ENCODE peak calls at places on chromosomes 7 and 10, in ten cellular contexts. L is HepG2, M is A549, H is tibial nerve, Q is ovary, F is testis, C is gastrocnemius medialis, O is IMR-90, W is lower leg skin, E is body of pancreas. P is an unnamed sample.

GRCh38 chr7:12730523-12730922 is 43.1 kb downstream of the ARL4A start:
- DNase-seq in L (no peak), M (no peak), H (no peak), Q (no peak), F (no peak), C (no peak), O (no peak), W (no peak), E (no peak), P (no peak)

GRCh38 chr10:43054593-43054992 is 22.3 kb upstream of the RET start:
- DNase-seq in L (no peak), M (no peak), H (no peak), Q (no peak), F (no peak), C (peak; percentile 4), O (no peak), W (peak; percentile 3), E (no peak), P (no peak)

GRCh38 chr10:97574374-97575100 is 2.0 kb downstream of the ANKRD2 start:
- DNase-seq in L (peak; percentile 74), M (peak; percentile 98), H (no peak), Q (no peak), F (peak; percentile 48), C (peak; percentile 95), O (peak; percentile 42), W (no peak), E (peak; percentile 95), P (peak; percentile 95)

GRCh38 chr7:90597879-90598278 is 1.8 kb downstream of the CDK14 start:
- DNase-seq in L (no peak), M (no peak), H (no peak), Q (no peak), F (no peak), C (no peak), O (no peak), W (no peak), E (no peak), P (no peak)

GRCh38 chr10:28761084-28761875 is 84.0 kb downstream of the BAMBI start:
- DNase-seq in L (no peak), M (no peak), H (no peak), Q (no peak), F (no peak), C (no peak), O (no peak), W (no peak), E (no peak), P (no peak)

GRCh38 chr10:84123362-84123761 is 15.9 kb upstream of the GHITM start:
- DNase-seq in L (no peak), M (no peak), H (no peak), Q (no peak), F (no peak), C (no peak), O (no peak), W (no peak), E (no peak), P (no peak)

GRCh38 chr7:86954960-86955359 is 104.5 kb downstream of the ELAPOR2 start:
- DNase-seq in L (no peak), M (no peak), H (no peak), Q (no peak), F (no peak), C (no peak), O (no peak), W (no peak), E (no peak), P (no peak)

GRCh38 chr10:80165173-80165572 is 32.6 kb downstream of the PLAC9 start:
- DNase-seq in L (no peak), M (peak; percentile 20), H (no peak), Q (no peak), F (no peak), C (peak; percentile 42), O (peak; percentile 67), W (no peak), E (no peak), P (no peak)

GRCh38 chr10:43851030-43851429 is 202.3 kb upstream of the ZNF32 start:
- DNase-seq in L (no peak), M (no peak), H (no peak), Q (no peak), F (no peak), C (no peak), O (no peak), W (no peak), E (peak; percentile 65), P (no peak)

GRCh38 chr10:116690356-116691078 is 51.8 kb downstream of the HSPA12A start:
- DNase-seq in L (no peak), M (no peak), H (peak; percentile 56), Q (peak; percentile 67), F (peak; percentile 54), C (no peak), O (peak; percentile 28), W (no peak), E (peak; percentile 47), P (peak; percentile 57)
- TF ChIP-seq CTCF in L (peak; percentile 40), M (no peak), H (peak; percentile 57), Q (peak; percentile 59), F (peak; percentile 6), C (no peak), O (peak; percentile 23), W (no peak), E (peak; percentile 39), P (peak; percentile 68)

GRCh38 chr10:1663226-1663625 is 74.1 kb downstream of the ADARB2 start:
- DNase-seq in L (no peak), M (no peak), H (no peak), Q (no peak), F (no peak), C (no peak), O (no peak), W (no peak), E (no peak), P (no peak)

GRCh38 chr10:1662361-1663025 is 74.8 kb downstream of the ADARB2 start:
- DNase-seq in L (no peak), M (no peak), H (no peak), Q (no peak), F (no peak), C (no peak), O (no peak), W (peak; percentile 60), E (no peak), P (no peak)

GRCh38 chr10:1661416-1661815 is 75.9 kb downstream of the ADARB2 start:
- DNase-seq in L (no peak), M (no peak), H (no peak), Q (no peak), F (no peak), C (no peak), O (no peak), W (peak; percentile 80), E (no peak), P (no peak)

GRCh38 chr10:1660815-1661214 is 76.5 kb downstream of the ADARB2 start:
- DNase-seq in L (no peak), M (no peak), H (no peak), Q (no peak), F (no peak), C (no peak), O (no peak), W (no peak), E (no peak), P (no peak)

DNA sequence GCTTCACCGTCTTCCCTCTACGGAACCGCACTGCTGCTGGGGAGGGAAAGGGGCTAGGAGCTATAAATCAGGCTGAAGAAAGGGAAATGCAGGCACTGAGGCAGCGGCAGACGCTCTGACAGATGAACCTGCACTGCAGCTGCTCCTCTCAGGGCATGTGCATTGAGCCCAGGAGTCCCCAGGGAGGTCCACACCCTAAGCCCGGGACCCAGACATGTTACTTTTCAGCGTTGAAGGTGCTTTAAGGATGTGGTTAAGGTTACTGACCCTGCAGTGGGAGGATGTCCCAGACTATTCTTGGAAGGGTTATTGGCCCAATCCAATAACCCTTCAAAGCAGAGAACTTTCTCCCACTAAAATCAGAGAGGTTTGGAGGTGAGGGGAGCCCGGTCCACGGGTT is 75.5 kb downstream of the ADARB2 start:
- DNase-seq in L (no peak), M (no peak), H (no peak), Q (no peak), F (no peak), C (no peak), O (no peak), W (peak; percentile 69), E (no peak), P (no peak)
- TF ChIP-seq POLR2A in L (no peak), M (no peak), H (no peak), Q (no peak), F (no peak), C (no peak), O (no peak), W (no peak), E (no peak), P (no peak)

GRCh38 chr7:55019691-55020480 is 1.1 kb downstream of the EGFR start:
- DNase-seq in L (no peak), M (no peak), H (no peak), Q (peak; percentile 66), F (no peak), C (peak; percentile 30), O (no peak), W (peak; percentile 91), E (peak; percentile 60), P (peak; percentile 47)
- TF ChIP-seq CTCF in L (no peak), M (no peak), H (no peak), Q (no peak), F (no peak), C (no peak), O (no peak), W (no peak), E (no peak), P (peak; percentile 11)

DNA sequence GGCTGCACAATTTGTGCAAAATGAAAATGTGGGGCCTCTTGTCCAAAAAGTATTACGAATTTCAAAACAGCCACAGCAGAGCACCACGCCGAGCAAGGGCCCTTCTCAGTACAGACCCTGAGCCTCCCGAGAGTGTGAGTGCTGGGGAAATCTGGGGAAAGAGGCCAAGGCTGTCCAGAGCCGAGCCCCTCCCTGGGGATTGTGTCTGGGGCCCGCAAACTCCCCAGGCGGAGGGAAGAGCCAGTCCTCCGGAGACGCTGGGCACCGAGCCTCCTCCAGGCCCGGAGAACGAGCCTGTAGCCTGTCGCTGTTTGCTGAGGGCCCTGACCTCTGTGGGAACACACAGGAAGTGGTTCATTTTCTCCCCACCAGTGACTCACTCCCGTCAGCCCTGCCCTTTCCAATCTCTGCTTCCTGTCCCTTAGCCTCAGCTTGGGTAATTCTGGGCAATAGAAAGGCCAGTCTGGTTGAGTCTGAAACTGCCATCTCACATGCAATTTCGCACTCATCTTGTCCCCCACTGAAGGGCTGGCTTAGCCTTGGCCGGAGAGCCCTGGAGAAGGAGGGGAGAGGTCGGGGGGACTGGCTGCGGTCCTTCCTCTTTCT is 19.5 kb upstream of the GNA12 start:
- DNase-seq in L (peak; percentile 89), M (peak; percentile 83), H (peak; percentile 61), Q (peak; percentile 85), F (peak; percentile 80), C (peak; percentile 74), O (peak; percentile 97), W (peak; percentile 94), E (peak; percentile 73), P (peak; percentile 95)
- TF ChIP-seq POLR2A in L (peak; percentile 97), M (no peak), H (no peak), Q (peak; percentile 68), F (no peak), C (no peak), O (peak; percentile 87), W (no peak), E (no peak), P (peak; percentile 85)

GRCh38 chr7:47514367-47514766 is 67.5 kb downstream of the TNS3 start:
- DNase-seq in L (no peak), M (no peak), H (no peak), Q (no peak), F (no peak), C (no peak), O (no peak), W (no peak), E (no peak), P (no peak)
- TF ChIP-seq CTCF in L (no peak), M (no peak), H (no peak), Q (no peak), F (no peak), C (no peak), O (no peak), W (no peak), E (no peak), P (no peak)

GRCh38 chr7:33062782-33063443 is 337 bp upstream of the NT5C3A start:
- DNase-seq in L (peak; percentile 90), M (peak; percentile 95), H (peak; percentile 83), Q (peak; percentile 95), F (peak; percentile 95), C (peak; percentile 88), O (peak; percentile 93), W (peak; percentile 98), E (peak; percentile 92), P (peak; percentile 93)
- TF ChIP-seq POLR2A in L (peak; percentile 46), M (peak; percentile 88), H (peak; percentile 78), Q (peak; percentile 40), F (peak; percentile 20), C (peak; percentile 53), O (peak; percentile 60), W (no peak), E (no peak), P (peak; percentile 19)